ENCODE peak calls at places on chromosomes 5 and 9, in six cellular contexts. V is A549, M is ovary, D is right lobe of liver, J is kidney, X is IMR-90. O is an unnamed sample.
A peak's percentile ranks its signal among the peaks of the same experiment; 100 is the strongest.

GRCh38 chr9:33187519-33188218 is 20.5 kb upstream of the B4GALT1 start:
- DNase-seq in X (peak; percentile 79), M (peak; percentile 58), D (no peak), J (no peak), V (no peak), O (no peak)

GRCh38 chr5:175920506-175920865 is 47.6 kb downstream of the THOC3 start:
- DNase-seq in V (no peak), M (no peak), D (no peak), X (no peak), J (no peak), O (no peak)

GRCh38 chr5:174188300-174188699 is 142.8 kb downstream of the NSG2 start:
- DNase-seq in M (no peak), V (no peak), D (no peak), J (no peak), X (no peak), O (peak; percentile 34)

GRCh38 chr9:4850611-4851010 is 57.9 kb downstream of the RCL1 start:
- DNase-seq in J (no peak), X (no peak), V (no peak), D (no peak), M (peak; percentile 26), O (peak; percentile 78)

GRCh38 chr9:4116708-4117460 is 183.0 kb downstream of the GLIS3 start:
- DNase-seq in D (no peak), X (no peak), J (no peak), V (no peak), M (no peak), O (peak; percentile 60)

GRCh38 chr5:91591076-91591475 is 208.0 kb upstream of the ARRDC3 start:
- DNase-seq in D (no peak), M (no peak), X (no peak), V (peak; percentile 17), J (no peak), O (no peak)

GRCh38 chr9:81574399-81574798 is 114.9 kb downstream of the TLE1 start:
- DNase-seq in D (no peak), V (no peak), M (no peak), X (peak; percentile 73), J (no peak), O (no peak)

GRCh38 chr5:88144219-88145040 is 124.2 kb downstream of the TMEM161B start:
- DNase-seq in V (no peak), J (peak; percentile 55), D (no peak), X (no peak), M (no peak), O (no peak)

GRCh38 chr5:174338204-174339010 is 292.9 kb downstream of the NSG2 start:
- DNase-seq in J (no peak), D (no peak), X (no peak), V (no peak), M (no peak), O (no peak)

GRCh38 chr5:64532212-64532611 is 26.4 kb downstream of the RGS7BP start:
- DNase-seq in D (no peak), V (no peak), X (no peak), J (no peak), M (no peak), O (no peak)

GRCh38 chr5:173140769-173141168 is 3.6 kb upstream of the BNIP1 start:
- DNase-seq in J (no peak), M (no peak), V (no peak), X (no peak), D (no peak), O (no peak)

GRCh38 chr5:123206618-123207320 is 117.7 kb downstream of the PRDM6 start:
- DNase-seq in D (no peak), J (no peak), M (no peak), X (peak; percentile 65), V (no peak), O (no peak)

GRCh38 chr9:113476511-113476916 is 13.0 kb downstream of the RGS3 start:
- DNase-seq in X (no peak), M (no peak), J (no peak), D (peak; percentile 85), V (no peak), O (no peak)

GRCh38 chr5:9351535-9351934 is 194.3 kb downstream of the SEMA5A start:
- DNase-seq in D (no peak), X (no peak), M (no peak), V (no peak), J (no peak), O (no peak)

GRCh38 chr9:18126776-18127175 is 347.2 kb upstream of the ADAMTSL1 start:
- DNase-seq in X (no peak), V (no peak), D (no peak), J (no peak), M (no peak), O (no peak)

GRCh38 chr9:99820330-99821186 is 1.1 kb upstream of the NR4A3 start:
- DNase-seq in M (no peak), D (peak; percentile 87), X (peak; percentile 89), J (peak; percentile 80), V (peak; percentile 72), O (peak; percentile 88)

GRCh38 chr5:77852514-77853352 is 76.6 kb upstream of the TBCA start:
- DNase-seq in M (peak; percentile 62), D (peak; percentile 83), V (peak; percentile 65), X (peak; percentile 78), J (peak; percentile 86), O (no peak)

GRCh38 chr9:31916591-31917223 is 467.7 kb upstream of the ACO1 start:
- DNase-seq in D (no peak), X (no peak), M (no peak), V (no peak), J (no peak), O (no peak)

GRCh38 chr9:98187926-98188325 is 4.5 kb downstream of the CORO2A start:
- DNase-seq in X (no peak), M (no peak), D (no peak), J (no peak), V (no peak), O (no peak)

GRCh38 chr5:126460977-126461376 is 37.8 kb downstream of the GRAMD2B start:
- DNase-seq in J (no peak), D (no peak), M (no peak), V (no peak), X (no peak), O (no peak)

GRCh38 chr5:109105631-109106267 is 304.0 kb downstream of the PJA2 start:
- DNase-seq in M (no peak), J (no peak), X (peak; percentile 91), D (no peak), V (no peak), O (no peak)

GRCh38 chr9:69004836-69005235 is 9.1 kb downstream of the PRKACG start:
- DNase-seq in V (no peak), M (no peak), D (no peak), J (no peak), X (peak; percentile 5), O (no peak)

GRCh38 chr5:135005076-135005475 is 29.0 kb downstream of the PITX1 start:
- DNase-seq in V (no peak), X (no peak), M (no peak), J (no peak), D (no peak), O (no peak)

GRCh38 chr5:45696206-45696836 is at the start of gene HCN1:
- DNase-seq in X (peak; percentile 32), D (peak; percentile 76), V (peak; percentile 65), M (peak; percentile 63), J (peak; percentile 90), O (peak; percentile 42)

GRCh38 chr9:126306071-126306647 is 20.5 kb upstream of the MVB12B start:
- DNase-seq in D (no peak), M (no peak), J (no peak), V (no peak), X (no peak), O (no peak)

GRCh38 chr9:131238402-131239021 is 37.8 kb downstream of the FAM78A start:
- DNase-seq in M (no peak), D (no peak), J (peak; percentile 79), X (peak; percentile 56), V (no peak), O (no peak)

GRCh38 chr5:90983148-90983547 is 400.0 kb downstream of the ARRDC3 start:
- DNase-seq in X (peak; percentile 84), D (no peak), M (no peak), J (no peak), V (peak; percentile 95), O (no peak)

GRCh38 chr9:18260527-18260926 is 213.4 kb upstream of the ADAMTSL1 start:
- DNase-seq in D (no peak), X (no peak), V (no peak), J (no peak), M (no peak), O (no peak)

GRCh38 chr5:87195616-87196015 is 72.1 kb upstream of the RASA1 start:
- DNase-seq in V (no peak), M (no peak), D (no peak), X (peak; percentile 25), J (no peak), O (no peak)

GRCh38 chr5:178434851-178435250 is 155.3 kb downstream of the COL23A1 start:
- DNase-seq in D (peak; percentile 52), X (no peak), M (no peak), J (peak; percentile 90), V (no peak), O (no peak)

GRCh38 chr9:35481347-35481975 is 8.4 kb upstream of the RUSC2 start:
- DNase-seq in J (no peak), X (peak; percentile 75), M (no peak), V (peak; percentile 74), D (peak; percentile 73), O (peak; percentile 79)

GRCh38 chr5:138466900-138467710 is 1.8 kb downstream of the EGR1 start:
- DNase-seq in D (no peak), M (peak; percentile 53), V (peak; percentile 48), J (peak; percentile 80), X (peak; percentile 38), O (no peak)
- H3K27ac ChIP-seq in D (peak overlapping the region; percentile 21), M (peak overlapping the region; percentile 28), V (no peak overlapping the region), J (peak overlapping the region; percentile 60), X (no peak overlapping the region), O (no peak overlapping the region)

GRCh38 chr9:121267689-121268597 is at the start of gene GSN:
- DNase-seq in J (peak; percentile 94), X (peak; percentile 50), M (peak; percentile 92), D (peak; percentile 85), V (peak; percentile 62), O (peak; percentile 82)
- H3K4me1 ChIP-seq in J (peaks cover 19% of the 10 kb centered on the region), X (peaks cover 24% of the 10 kb centered on the region), M (peaks cover 28% of the 10 kb centered on the region), D (peaks cover 6% of the 10 kb centered on the region), V (peaks cover 28% of the 10 kb centered on the region), O (peaks cover 39% of the 10 kb centered on the region)

GRCh38 chr5:146986469-146986868 is 107.9 kb upstream of the PPP2R2B start:
- DNase-seq in X (no peak), V (no peak), M (no peak), J (no peak), D (no peak), O (no peak)
- H3K9me3 ChIP-seq in X (peaks cover 2% of the 10 kb centered on the region), V (no peaks in the 10 kb centered on the region), M (no peaks in the 10 kb centered on the region), J (no peaks in the 10 kb centered on the region), D (no peaks in the 10 kb centered on the region), O (no peaks in the 10 kb centered on the region)

GRCh38 chr5:148739023-148739422 is 84.7 kb upstream of the HTR4 start:
- DNase-seq in D (no peak), M (no peak), J (no peak), V (no peak), X (no peak), O (no peak)

GRCh38 chr5:148740466-148740865 is 85.9 kb upstream of the ADRB2 start:
- DNase-seq in J (no peak), D (no peak), X (no peak), M (no peak), V (no peak), O (no peak)

GRCh38 chr5:148746826-148747535 is 79.4 kb upstream of the ADRB2 start:
- DNase-seq in X (peak; percentile 68), J (no peak), V (no peak), D (no peak), M (no peak), O (no peak)

GRCh38 chr5:148739524-148739923 is 85.2 kb upstream of the HTR4 start:
- DNase-seq in D (peak; percentile 66), V (no peak), J (no peak), M (no peak), X (peak; percentile 47), O (no peak)

GRCh38 chr5:148740966-148741742 is 85.3 kb upstream of the ADRB2 start:
- DNase-seq in X (peak; percentile 85), D (peak; percentile 66), V (peak; percentile 55), M (no peak), J (peak; percentile 68), O (no peak)
- H3K27ac ChIP-seq in X (no peak overlapping the region), D (peak overlapping the region; percentile 53), V (no peak overlapping the region), M (no peak overlapping the region), J (no peak overlapping the region), O (no peak overlapping the region)

O was measured in tibial artery.